ENCODE peak calls at places on chromosomes 16 and 17, in seven cellular contexts. R is GM06990; X is body of pancreas; S is lung; U is lower leg skin; E is thyroid gland; P is CD4-positive, alpha-beta T cell. W is an unnamed sample.

GRCh38 chr17:332558-333322 is 19.9 kb downstream of the RPH3AL start:
- DNase-seq in R (no peak), X (peak), S (no peak), U (no peak), E (no peak), P (no peak), W (no peak)

GRCh38 chr17:27293359-27293897 is 486 bp upstream of the WSB1 start:
- DNase-seq in R (no peak), X (no peak), S (no peak), U (no peak), E (peak), P (peak), W (no peak)

GRCh38 chr17:47967607-47968252 is 3.2 kb upstream of the CDK5RAP3 start:
- DNase-seq in R (no peak), X (peak), S (no peak), U (no peak), E (no peak), P (no peak), W (no peak)

GRCh38 chr16:53519417-53520091 is 16.5 kb upstream of the AKTIP start:
- DNase-seq in R (no peak), X (no peak), S (no peak), U (no peak), E (no peak), P (no peak), W (no peak)

GRCh38 chr17:74325743-74326379 is at the start of gene KIF19:
- DNase-seq in R (peak), X (peak), S (peak), U (no peak), E (peak), P (peak), W (peak)

GRCh38 chr16:64362193-64362592 is 759.7 kb downstream of the CDH11 start:
- DNase-seq in R (no peak), X (no peak), S (no peak), U (no peak), E (no peak), P (no peak), W (no peak)

GRCh38 chr16:59683709-59684108 is 949.6 kb upstream of the GOT2 start:
- DNase-seq in R (no peak), X (no peak), S (no peak), U (no peak), E (no peak), P (no peak), W (no peak)

GRCh38 chr16:24988137-24988535 is 27.0 kb downstream of the ARHGAP17 start:
- DNase-seq in R (no peak), X (no peak), S (no peak), U (no peak), E (no peak), P (no peak), W (no peak)

GRCh38 chr16:31202402-31203385 is at the start of gene PYCARD:
- DNase-seq in R (peak), X (peak), S (peak), U (peak), E (peak), P (peak), W (peak)

GRCh38 chr17:58965221-58965620 is 141.5 kb downstream of the TRIM37 start:
- DNase-seq in R (no peak), X (no peak), S (no peak), U (no peak), E (no peak), P (no peak), W (no peak)

GRCh38 chr17:48841395-48841831 is 10.6 kb downstream of the CALCOCO2 start:
- DNase-seq in R (peak), X (peak), S (no peak), U (no peak), E (no peak), P (no peak), W (no peak)

GRCh38 chr17:79779088-79779529 is 1.2 kb downstream of the CBX2 start:
- DNase-seq in R (no peak), X (no peak), S (no peak), U (no peak), E (no peak), P (no peak), W (no peak)

GRCh38 chr16:89257757-89258465 is 40.4 kb downstream of the ZNF778 start:
- DNase-seq in R (no peak), X (no peak), S (no peak), U (no peak), E (no peak), P (no peak), W (no peak)

GRCh38 chr16:86362155-86362849 is 148.0 kb upstream of the FOXF1 start:
- DNase-seq in R (no peak), X (no peak), S (no peak), U (no peak), E (no peak), P (no peak), W (no peak)

GRCh38 chr17:16398270-16399267 is 16.8 kb upstream of the TRPV2 start:
- DNase-seq in R (no peak), X (peak), S (no peak), U (no peak), E (no peak), P (no peak), W (peak)

GRCh38 chr17:48100591-48101011 is 677 bp downstream of the CBX1 start:
- DNase-seq in R (no peak), X (peak), S (peak), U (peak), E (peak), P (no peak), W (peak)

GRCh38 chr17:81821603-81822311 is 11.3 kb downstream of the MCRIP1 start:
- DNase-seq in R (no peak), X (peak), S (peak), U (peak), E (peak), P (no peak), W (peak)
- TF ChIP-seq CTCF in R (peak), X (peak), S (peak), U (peak), E (no peak), P (no peak), W (peak)

GRCh38 chr17:14664511-14664910 is 363.6 kb downstream of the HS3ST3B1 start:
- DNase-seq in R (no peak), X (no peak), S (no peak), U (no peak), E (no peak), P (no peak), W (no peak)
- TF ChIP-seq CTCF in R (no peak), X (no peak), S (no peak), U (no peak), E (no peak), P (no peak), W (no peak)

GRCh38 chr16:67841198-67841815 is 813 bp upstream of the THAP11 start:
- DNase-seq in R (no peak), X (no peak), S (no peak), U (no peak), E (no peak), P (no peak), W (no peak)

GRCh38 chr16:67843343-67843765 is 1.2 kb downstream of the THAP11 start:
- DNase-seq in R (no peak), X (no peak), S (no peak), U (peak), E (no peak), P (no peak), W (peak)

GRCh38 chr16:67844441-67844840 is 2.3 kb upstream of the NUTF2 start:
- DNase-seq in R (no peak), X (no peak), S (no peak), U (no peak), E (no peak), P (no peak), W (no peak)

GRCh38 chr16:67841816-67842508 is at the start of gene THAP11:
- DNase-seq in R (peak), X (peak), S (peak), U (peak), E (peak), P (peak), W (peak)

GRCh38 chr16:67842509-67843342 is 606 bp downstream of the THAP11 start:
- DNase-seq in R (peak), X (peak), S (peak), U (peak), E (peak), P (peak), W (peak)
- TF ChIP-seq CTCF in R (peak), X (peak), S (peak), U (no peak), E (no peak), P (peak), W (no peak)

DNA sequence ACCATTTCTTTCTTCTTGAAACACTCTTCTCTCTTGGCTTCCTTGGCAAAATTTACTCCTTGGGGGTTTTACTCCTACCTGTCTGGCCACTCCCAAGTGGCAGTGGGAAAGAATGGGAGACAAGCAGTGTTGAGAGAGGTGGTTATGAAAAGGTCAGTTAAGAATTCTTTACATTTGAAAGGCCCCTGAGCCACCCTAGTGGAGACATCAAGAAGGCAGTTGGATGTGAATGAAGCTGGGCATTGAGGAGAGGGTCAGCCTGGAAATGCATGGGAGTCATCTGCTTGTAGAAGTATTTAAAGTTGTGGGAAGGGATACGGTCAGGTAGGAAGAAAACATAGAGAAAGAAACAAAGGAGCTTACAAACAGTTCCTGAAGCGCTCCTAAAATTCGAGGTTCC is 42.3 kb upstream of the CCNF start:
- DNase-seq in R (no peak), X (no peak), S (no peak), U (no peak), E (no peak), P (no peak), W (peak)
- TF ChIP-seq CTCF in R (no peak), X (no peak), S (no peak), U (no peak), E (no peak), P (no peak), W (peak)

GRCh38 chr17:50850640-50851039 is 15.3 kb downstream of the WFIKKN2 start:
- DNase-seq in R (no peak), X (no peak), S (no peak), U (no peak), E (no peak), P (no peak), W (no peak)

GRCh38 chr17:50848691-50849090 is 13.3 kb downstream of the WFIKKN2 start:
- DNase-seq in R (no peak), X (no peak), S (no peak), U (no peak), E (no peak), P (no peak), W (no peak)

GRCh38 chr17:50847566-50847965 is 12.2 kb downstream of the WFIKKN2 start:
- DNase-seq in R (no peak), X (no peak), S (no peak), U (no peak), E (no peak), P (no peak), W (no peak)

GRCh38 chr17:50845260-50846147 is 10.1 kb downstream of the WFIKKN2 start:
- DNase-seq in R (no peak), X (no peak), S (no peak), U (peak), E (no peak), P (no peak), W (no peak)

DNA sequence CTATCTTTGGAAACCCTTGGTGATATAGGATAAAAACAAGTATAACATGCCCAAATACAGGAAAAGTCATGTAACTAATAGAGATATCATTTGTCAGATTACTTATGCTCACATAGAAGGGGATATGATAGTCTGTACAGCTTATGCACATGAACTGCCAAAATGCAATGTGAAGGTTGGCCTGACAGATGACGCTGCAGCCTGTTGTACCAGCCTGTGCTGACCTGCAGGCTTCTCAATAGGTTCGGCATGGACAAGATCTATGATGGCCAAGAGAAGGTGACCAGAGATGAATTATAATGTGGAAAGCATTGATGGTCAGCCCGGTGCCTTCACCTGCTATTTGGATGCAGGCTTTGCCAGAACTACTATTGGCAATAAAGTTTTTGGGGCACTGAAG is 12.7 kb downstream of the WFIKKN2 start:
- DNase-seq in R (no peak), X (no peak), S (no peak), U (no peak), E (no peak), P (no peak), W (no peak)
- TF ChIP-seq CTCF in R (no peak), X (peak), S (no peak), U (no peak), E (no peak), P (no peak), W (no peak)

GRCh38 chr16:80323187-80323807 is 217.5 kb upstream of the DYNLRB2 start:
- DNase-seq in R (no peak), X (no peak), S (no peak), U (no peak), E (no peak), P (no peak), W (no peak)

GRCh38 chr16:80318107-80318506 is 222.7 kb upstream of the DYNLRB2 start:
- DNase-seq in R (no peak), X (no peak), S (no peak), U (no peak), E (no peak), P (no peak), W (no peak)

GRCh38 chr16:80317132-80318098 is 223.4 kb upstream of the DYNLRB2 start:
- DNase-seq in R (no peak), X (no peak), S (no peak), U (no peak), E (no peak), P (no peak), W (no peak)

GRCh38 chr16:80323808-80324195 is 217.0 kb upstream of the DYNLRB2 start:
- DNase-seq in R (no peak), X (no peak), S (no peak), U (no peak), E (no peak), P (no peak), W (no peak)

GRCh38 chr16:80319181-80319580 is 221.6 kb upstream of the DYNLRB2 start:
- DNase-seq in R (no peak), X (no peak), S (no peak), U (no peak), E (no peak), P (no peak), W (no peak)
- TF ChIP-seq CTCF in R (peak), X (no peak), S (no peak), U (no peak), E (no peak), P (no peak), W (no peak)

W was measured in endothelial cell.